ENCODE peak calls at places on chromosomes 16 and 17, in nine cellular contexts. X is CD8-positive, alpha-beta memory T cell; U is stomach; P is endodermal cell; I is HCT116; N is GM23338; G is sigmoid colon; Y is prostate gland; E is BE2C. R is an unnamed sample.
A peak's percentile ranks its signal among the peaks of the same experiment; 100 is the strongest.

GRCh38 chr17:58200024-58200633 is 7.6 kb downstream of the EPX start:
- DNase-seq in X (peak; percentile 28), U (peak; percentile 46), P (peak; percentile 96), I (peak; percentile 63), N (peak; percentile 91), G (peak; percentile 66), Y (peak; percentile 20), E (peak; percentile 86), R (peak; percentile 50)

GRCh38 chr16:15874745-15875314 is 13.6 kb downstream of the CEP20 start:
- DNase-seq in X (no peak), U (peak; percentile 59), P (peak; percentile 84), I (peak; percentile 61), N (peak; percentile 87), G (peak; percentile 83), Y (peak; percentile 37), E (peak; percentile 75), R (no peak)

GRCh38 chr16:65336169-65336568 is 214.3 kb upstream of the CDH11 start:
- DNase-seq in X (no peak), U (no peak), P (no peak), I (no peak), N (no peak), G (no peak), Y (no peak), E (no peak), R (no peak)

GRCh38 chr17:80069886-80070177 is 31.5 kb upstream of the GAA start:
- DNase-seq in X (no peak), U (no peak), P (no peak), I (no peak), N (no peak), G (no peak), Y (no peak), E (no peak), R (no peak)

GRCh38 chr17:36152639-36153120 is 23.8 kb downstream of the TBC1D3B start:
- DNase-seq in X (no peak), U (no peak), P (peak; percentile 44), I (no peak), N (peak; percentile 3), G (no peak), Y (no peak), E (no peak), R (peak; percentile 47)

GRCh38 chr17:29279397-29280070 is 14.4 kb downstream of the NUFIP2 start:
- DNase-seq in X (no peak), U (no peak), P (no peak), I (no peak), N (no peak), G (no peak), Y (no peak), E (no peak), R (no peak)

GRCh38 chr16:66908762-66909559 is 9.7 kb downstream of the CDH16 start:
- DNase-seq in X (no peak), U (no peak), P (no peak), I (no peak), N (no peak), G (no peak), Y (no peak), E (no peak), R (peak; percentile 11)

GRCh38 chr16:69190598-69190997 is 3.6 kb downstream of the SNTB2 start:
- DNase-seq in X (no peak), U (no peak), P (no peak), I (no peak), N (no peak), G (no peak), Y (no peak), E (no peak), R (no peak)

GRCh38 chr16:81371106-81371505 is 56.3 kb downstream of the GAN start:
- DNase-seq in X (no peak), U (no peak), P (no peak), I (no peak), N (no peak), G (no peak), Y (no peak), E (no peak), R (no peak)

GRCh38 chr17:58109197-58109596 is 26.0 kb downstream of the DYNLL2 start:
- DNase-seq in X (no peak), U (no peak), P (no peak), I (no peak), N (no peak), G (no peak), Y (no peak), E (no peak), R (no peak)

GRCh38 chr17:30549864-30550511 is 72.8 kb downstream of the GOSR1 start:
- DNase-seq in X (no peak), U (peak; percentile 4), P (peak; percentile 43), I (no peak), N (no peak), G (no peak), Y (no peak), E (no peak), R (no peak)

GRCh38 chr16:15650698-15651161 is 685 bp downstream of the NDE1 start:
- DNase-seq in X (peak; percentile 37), U (no peak), P (peak; percentile 79), I (no peak), N (peak; percentile 75), G (no peak), Y (no peak), E (no peak), R (peak; percentile 62)

GRCh38 chr17:34071891-34072420 is 183.1 kb upstream of the CCL2 start:
- DNase-seq in X (no peak), U (no peak), P (no peak), I (no peak), N (peak; percentile 12), G (no peak), Y (no peak), E (no peak), R (no peak)

GRCh38 chr17:15441315-15441714 is 26.1 kb downstream of the CDRT4 start:
- DNase-seq in X (no peak), U (no peak), P (no peak), I (no peak), N (no peak), G (peak; percentile 2), Y (no peak), E (no peak), R (no peak)

GRCh38 chr17:58278661-58279015 is 2.1 kb downstream of the MPO start:
- DNase-seq in X (no peak), U (no peak), P (no peak), I (no peak), N (no peak), G (peak; percentile 79), Y (no peak), E (no peak), R (no peak)

GRCh38 chr17:48731355-48731754 is 2.8 kb upstream of the HOXB13 start:
- DNase-seq in X (no peak), U (no peak), P (no peak), I (no peak), N (no peak), G (no peak), Y (no peak), E (no peak), R (no peak)

DNA sequence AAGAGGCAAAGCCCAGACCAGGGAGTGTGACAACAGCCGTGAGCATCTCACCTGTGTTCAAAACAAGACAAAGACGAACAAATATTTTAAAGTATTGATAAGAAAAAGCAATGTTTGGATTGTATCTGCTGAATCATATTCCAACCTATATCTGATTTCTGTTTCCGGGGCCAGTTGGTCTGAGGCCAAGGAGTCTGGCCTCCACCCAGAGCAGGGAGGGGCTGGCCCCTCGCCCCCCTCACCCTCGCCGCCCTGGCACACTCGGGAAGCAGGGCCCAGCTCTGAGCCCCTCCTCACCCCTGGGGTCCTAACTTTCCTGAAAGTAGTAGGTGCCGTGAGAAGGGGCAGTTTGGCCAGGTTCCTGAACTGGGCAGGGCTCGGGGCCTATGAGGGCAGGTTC is 48.0 kb downstream of the ACTG1 start:
- DNase-seq in X (no peak), U (no peak), P (no peak), I (no peak), N (no peak), G (no peak), Y (no peak), E (no peak), R (no peak)
- H3K36me3 ChIP-seq in X (no peaks in the 10 kb centered on the region), U (peaks cover 56% of the 10 kb centered on the region), P (no peaks in the 10 kb centered on the region), I (no peaks in the 10 kb centered on the region), N (no peaks in the 10 kb centered on the region), G (peaks cover 8% of the 10 kb centered on the region), Y (no peaks in the 10 kb centered on the region), E (no peaks in the 10 kb centered on the region), R (no peaks in the 10 kb centered on the region)

DNA sequence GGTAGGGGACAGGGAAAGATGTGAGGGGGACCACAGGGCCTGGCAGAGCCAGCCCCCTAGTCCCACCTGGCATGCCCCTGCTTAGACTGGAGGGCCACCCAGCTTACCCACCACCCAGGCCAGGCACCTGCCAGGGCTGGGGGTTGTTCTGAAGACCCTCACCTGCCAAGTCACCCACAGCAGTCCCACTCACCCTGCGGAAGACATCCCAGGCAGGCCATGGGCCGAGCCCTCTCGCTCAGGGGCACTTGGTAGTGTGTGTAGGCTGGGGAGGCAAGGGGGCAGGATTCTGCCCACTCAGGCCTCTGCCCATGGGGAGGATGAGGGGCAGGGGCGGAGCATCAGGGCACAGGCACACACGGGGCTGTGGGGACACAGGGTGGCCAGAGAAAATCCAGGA is 4.0 kb downstream of the PLCD3 start:
- DNase-seq in X (no peak), U (no peak), P (no peak), I (no peak), N (no peak), G (peak; percentile 65), Y (no peak), E (no peak), R (no peak)
- H3K4me1 ChIP-seq in X (no peaks in the 10 kb centered on the region), U (peaks cover 59% of the 10 kb centered on the region), P (peaks cover 11% of the 10 kb centered on the region), I (peaks cover 89% of the 10 kb centered on the region), N (no peaks in the 10 kb centered on the region), G (peaks cover 70% of the 10 kb centered on the region), Y (peaks cover 5% of the 10 kb centered on the region), E (peaks cover 14% of the 10 kb centered on the region), R (peaks cover 60% of the 10 kb centered on the region)

GRCh38 chr17:72946696-72947095 is 145.8 kb downstream of the SLC39A11 start:
- DNase-seq in X (no peak), U (no peak), P (no peak), I (no peak), N (no peak), G (no peak), Y (no peak), E (no peak), R (no peak)
- H3K36me3 ChIP-seq in X (no peaks in the 10 kb centered on the region), U (peaks cover 21% of the 10 kb centered on the region), P (no peaks in the 10 kb centered on the region), I (no peaks in the 10 kb centered on the region), N (no peaks in the 10 kb centered on the region), G (no peaks in the 10 kb centered on the region), Y (no peaks in the 10 kb centered on the region), E (peaks cover 2% of the 10 kb centered on the region), R (no peaks in the 10 kb centered on the region)

GRCh38 chr17:81391964-81392908 is 3.0 kb upstream of the BAHCC1 start:
- DNase-seq in X (no peak), U (no peak), P (no peak), I (no peak), N (peak; percentile 42), G (peak; percentile 90), Y (no peak), E (no peak), R (no peak)

GRCh38 chr17:81391268-81391963 is 3.8 kb upstream of the BAHCC1 start:
- DNase-seq in X (no peak), U (no peak), P (no peak), I (no peak), N (no peak), G (no peak), Y (no peak), E (no peak), R (no peak)

GRCh38 chr17:81393684-81394376 is 1.4 kb upstream of the BAHCC1 start:
- DNase-seq in X (no peak), U (peak; percentile 100), P (peak; percentile 100), I (peak; percentile 100), N (peak; percentile 100), G (peak; percentile 100), Y (peak; percentile 100), E (peak; percentile 100), R (peak; percentile 100)

GRCh38 chr17:81394377-81394747 is 895 bp upstream of the BAHCC1 start:
- DNase-seq in X (no peak), U (no peak), P (no peak), I (no peak), N (no peak), G (no peak), Y (no peak), E (no peak), R (no peak)

GRCh38 chr17:81392909-81393654 is 2.2 kb upstream of the BAHCC1 start:
- DNase-seq in X (no peak), U (no peak), P (peak; percentile 76), I (no peak), N (peak; percentile 62), G (no peak), Y (no peak), E (peak; percentile 43), R (no peak)
- H3K4me1 ChIP-seq in X (peaks cover 40% of the 10 kb centered on the region), U (peaks cover 43% of the 10 kb centered on the region), P (peaks cover 14% of the 10 kb centered on the region), I (peaks cover 61% of the 10 kb centered on the region), N (peaks cover 64% of the 10 kb centered on the region), G (peaks cover 51% of the 10 kb centered on the region), Y (peaks cover 18% of the 10 kb centered on the region), E (peaks cover 27% of the 10 kb centered on the region), R (peaks cover 36% of the 10 kb centered on the region)

R was measured in mucosa of descending colon.